ENCODE peak calls at places on chromosome 15, in ten cellular contexts. Y is activated naive CD8-positive, alpha-beta T cell treated with anti-CD3 and anti-CD28 coated beads, Interleukin-2, amount 50 U/mL, for 24 hours; I is lung microvascular endothelial cell; R is NCI-H1436; K is stimulated activated CD8-positive, alpha-beta memory T cell treated with anti-CD3 and anti-CD28 coated beads, Interleukin-15, amount 100 ng/mL, for 1 hour; N is cardiac fibroblast; B is NCI-H1694 treated with DMSO at 0.1 percent for 48 hours; H is neural progenitor cell; Z is upper lobe of left lung; G is pons. X is an unnamed sample.

GRCh38 chr15:41568350-41569017 is 9.5 kb downstream of the TYRO3 start:
- DNase-seq in I (no peak), K (no peak), N (peak), H (peak), B (no peak), G (peak), R (no peak), Y (no peak), Z (peak), X (peak)

GRCh38 chr15:90046289-90046688 is 45.2 kb downstream of the ZNF710 start:
- DNase-seq in Y (no peak), I (no peak), B (no peak), G (no peak), Z (no peak), R (no peak), H (no peak), N (no peak), K (no peak), X (no peak)

GRCh38 chr15:55685292-55685691 is 57.7 kb downstream of the PRTG start:
- DNase-seq in Y (no peak), Z (no peak), G (no peak), B (no peak), R (no peak), K (no peak), N (peak), H (no peak), I (no peak), X (no peak)

GRCh38 chr15:35327789-35328188 is 218.2 kb downstream of the DPH6 start:
- DNase-seq in K (no peak), Y (no peak), N (no peak), G (no peak), B (no peak), R (no peak), Z (no peak), I (no peak), H (no peak), X (no peak)

GRCh38 chr15:44068346-44068745 is 126.7 kb downstream of the FRMD5 start:
- DNase-seq in Z (no peak), N (no peak), G (no peak), K (no peak), H (no peak), Y (no peak), I (no peak), B (no peak), R (no peak), X (no peak)

GRCh38 chr15:80399508-80399907 is 4.7 kb upstream of the ARNT2 start:
- DNase-seq in N (no peak), K (no peak), I (no peak), Z (no peak), G (no peak), Y (no peak), B (no peak), R (no peak), H (no peak), X (no peak)

GRCh38 chr15:57527382-57528091 is 64.2 kb upstream of the MYZAP start:
- DNase-seq in Y (no peak), I (peak), Z (no peak), K (no peak), R (peak), G (peak), N (peak), H (peak), B (peak), X (peak)

GRCh38 chr15:72475674-72476073 is 1.5 kb downstream of the ARIH1 start:
- DNase-seq in I (no peak), Y (no peak), H (no peak), K (no peak), Z (no peak), B (no peak), R (no peak), N (no peak), G (no peak), X (no peak)

GRCh38 chr15:77409259-77410156 is 10.4 kb downstream of the PEAK1 start:
- DNase-seq in Z (peak), G (peak), K (no peak), I (peak), B (no peak), Y (peak), R (no peak), H (no peak), N (peak), X (peak)

GRCh38 chr15:89198934-89199333 is 22.4 kb downstream of the RLBP1 start:
- DNase-seq in R (no peak), K (no peak), H (peak), I (no peak), G (peak), N (no peak), Y (no peak), B (no peak), Z (no peak), X (peak)

GRCh38 chr15:89361451-89362202 is 27.0 kb upstream of the POLG start:
- DNase-seq in K (peak), N (peak), G (peak), H (peak), I (peak), R (no peak), Z (peak), B (peak), Y (peak), X (peak)

GRCh38 chr15:57415559-57415958 is 39.3 kb downstream of the CGNL1 start:
- DNase-seq in N (peak), I (no peak), Z (no peak), R (no peak), Y (no peak), G (no peak), K (no peak), B (no peak), H (no peak), X (no peak)

GRCh38 chr15:68700395-68701123 is 120.1 kb downstream of the ANP32A start:
- DNase-seq in G (peak), N (peak), I (peak), R (peak), B (peak), Y (no peak), K (no peak), H (peak), Z (no peak), X (peak)

GRCh38 chr15:29451201-29451781 is 181.7 kb upstream of the NSMCE3 start:
- DNase-seq in I (no peak), R (no peak), G (no peak), N (no peak), H (peak), B (no peak), Y (no peak), K (no peak), Z (no peak), X (no peak)

GRCh38 chr15:79008666-79009065 is 63.8 kb upstream of the CTSH start:
- DNase-seq in I (no peak), R (no peak), H (peak), Y (no peak), N (no peak), Z (no peak), G (no peak), K (no peak), B (no peak), X (no peak)

GRCh38 chr15:78051622-78052405 is 25.7 kb downstream of the TBC1D2B start:
- DNase-seq in I (peak), B (no peak), H (no peak), Y (no peak), N (peak), Z (peak), R (no peak), K (no peak), G (no peak), X (no peak)

GRCh38 chr15:25242957-25243799 is 195.6 kb downstream of the UBE3A start:
- DNase-seq in B (no peak), H (no peak), Y (no peak), Z (peak), G (no peak), N (no peak), R (no peak), I (no peak), K (no peak), X (no peak)

GRCh38 chr15:65069179-65069578 is 1.4 kb upstream of the RASL12 start:
- DNase-seq in K (no peak), R (no peak), Z (no peak), B (no peak), G (no peak), Y (no peak), N (peak), I (peak), H (no peak), X (no peak)

GRCh38 chr15:36458406-36458805 is 121.0 kb upstream of the CDIN1 start:
- DNase-seq in H (no peak), K (no peak), Z (no peak), B (no peak), R (no peak), N (peak), I (no peak), Y (no peak), G (no peak), X (no peak)

GRCh38 chr15:33654859-33655258 is 313.4 kb upstream of the CHRM5 start:
- DNase-seq in Z (no peak), N (no peak), K (no peak), I (no peak), B (no peak), H (peak), G (no peak), R (no peak), Y (no peak), X (no peak)

GRCh38 chr15:39172380-39173281 is 408.2 kb upstream of the THBS1 start:
- DNase-seq in B (no peak), N (peak), G (peak), K (no peak), Z (peak), I (peak), Y (no peak), H (peak), R (no peak), X (peak)

GRCh38 chr15:68642491-68642845 is 63.7 kb downstream of the CORO2B start:
- DNase-seq in N (no peak), B (no peak), K (no peak), R (no peak), I (no peak), H (no peak), Y (no peak), Z (no peak), G (no peak), X (no peak)

GRCh38 chr15:69997701-69998273 is 99.9 kb downstream of the TLE3 start:
- DNase-seq in B (no peak), Y (no peak), Z (peak), G (peak), N (peak), I (no peak), R (no peak), H (no peak), K (no peak), X (peak)

GRCh38 chr15:90814193-90814811 is 54.1 kb upstream of the FURIN start:
- DNase-seq in H (no peak), I (no peak), B (no peak), N (no peak), Y (no peak), K (no peak), Z (no peak), G (no peak), R (no peak), X (no peak)

GRCh38 chr15:80485370-80486164 is 81.4 kb downstream of the ARNT2 start:
- DNase-seq in K (no peak), I (no peak), H (no peak), Z (no peak), G (no peak), Y (no peak), R (no peak), N (no peak), B (no peak), X (no peak)

GRCh38 chr15:41465822-41466421 is 27.8 kb upstream of the ITPKA start:
- DNase-seq in G (peak), K (no peak), I (peak), B (peak), R (peak), Z (no peak), Y (no peak), N (peak), H (peak), X (peak)

GRCh38 chr15:65086680-65087111 is 10.2 kb downstream of the KBTBD13 start:
- DNase-seq in Y (peak), N (no peak), Z (no peak), K (no peak), B (peak), G (no peak), H (no peak), R (no peak), I (peak), X (no peak)

GRCh38 chr15:80890341-80890972 is 99.2 kb downstream of the MESD start:
- DNase-seq in N (no peak), R (no peak), G (no peak), Z (no peak), Y (no peak), H (no peak), I (no peak), B (no peak), K (no peak), X (no peak)

X was measured in midbrain.